ENCODE peak calls at places on chromosome 2, in eight cellular contexts. D is activated CD8-positive, alpha-beta T cell treated with anti-CD3 and anti-CD28 coated beads, Interleukin-2, amount 10 ng/mL, durations not matched to agents 7 days and 5 days; Y is neural crest cell; L is A549; T is fibroblast of lung; B is activated naive CD8-positive, alpha-beta T cell treated with anti-CD3 and anti-CD28 coated beads, Interleukin-2, amount 50 U/mL, for 16 hours; F is iPS-NIHi11; R is fibroblast of mammary gland. E is an unnamed sample.

GRCh38 chr2:208266641-208267335 is 733 bp downstream of the PIKFYVE start:
- DNase-seq in B (no peak), T (peak), D (no peak), F (no peak), Y (no peak), L (no peak), R (peak), E (no peak)

GRCh38 chr2:38409136-38409903 is 32.2 kb upstream of the ATL2 start:
- DNase-seq in R (no peak), D (no peak), F (no peak), T (no peak), Y (no peak), L (no peak), B (no peak), E (no peak)

GRCh38 chr2:10884530-10885478 is 26.9 kb upstream of the KCNF1 start:
- DNase-seq in D (no peak), F (no peak), T (no peak), L (no peak), R (no peak), B (no peak), Y (no peak), E (peak)

GRCh38 chr2:187774551-187775071 is 220.4 kb upstream of the TFPI start:
- DNase-seq in L (no peak), B (no peak), D (no peak), R (peak), F (no peak), T (peak), Y (no peak), E (no peak)

GRCh38 chr2:35846-36245 is 10.5 kb downstream of the FAM110C start:
- DNase-seq in R (no peak), L (no peak), T (no peak), B (no peak), F (no peak), Y (no peak), D (no peak), E (no peak)

GRCh38 chr2:141554810-141555209 is 576.0 kb downstream of the LRP1B start:
- DNase-seq in T (peak), R (peak), B (no peak), L (peak), D (peak), F (peak), Y (peak), E (peak)

GRCh38 chr2:126656311-126657145 is 570 bp downstream of the GYPC start:
- DNase-seq in D (peak), R (peak), B (no peak), L (no peak), T (peak), Y (peak), F (peak), E (no peak)

GRCh38 chr2:189599245-189599644 is 18.7 kb upstream of the SLC40A1 start:
- DNase-seq in F (no peak), Y (no peak), R (no peak), T (peak), L (no peak), B (no peak), D (no peak), E (no peak)

GRCh38 chr2:71600572-71600971 is 147.2 kb downstream of the DYSF start:
- DNase-seq in B (no peak), T (no peak), L (no peak), D (no peak), F (no peak), Y (no peak), R (no peak), E (no peak)

GRCh38 chr2:144520718-144521487 is 984 bp upstream of the ZEB2 start:
- DNase-seq in B (no peak), F (no peak), L (no peak), R (peak), Y (no peak), T (peak), D (no peak), E (no peak)

GRCh38 chr2:47237375-47238357 is 82.6 kb upstream of the STPG4 start:
- DNase-seq in Y (no peak), F (peak), B (no peak), L (no peak), T (peak), D (no peak), R (peak), E (peak)

GRCh38 chr2:13919981-13920382 is 712.5 kb upstream of the LRATD1 start:
- DNase-seq in T (peak), F (no peak), L (no peak), R (peak), Y (no peak), B (no peak), D (no peak), E (no peak)

GRCh38 chr2:44598731-44599529 is 237.2 kb downstream of the CAMKMT start:
- DNase-seq in Y (no peak), T (no peak), R (no peak), F (no peak), L (no peak), D (no peak), B (no peak), E (no peak)

GRCh38 chr2:73939419-73939818 is 12.7 kb downstream of the DGUOK start:
- DNase-seq in D (peak), T (peak), B (no peak), R (peak), L (no peak), Y (no peak), F (peak), E (no peak)

GRCh38 chr2:69755862-69756467 is 14.0 kb downstream of the ANXA4 start:
- DNase-seq in R (peak), B (no peak), T (peak), D (no peak), Y (no peak), L (peak), F (no peak), E (no peak)

GRCh38 chr2:112794131-112794733 is 9.9 kb upstream of the IL1A start:
- DNase-seq in B (no peak), F (no peak), Y (no peak), R (peak), D (peak), L (peak), T (peak), E (no peak)

GRCh38 chr2:100822587-100823248 is 2.8 kb downstream of the NPAS2 start:
- DNase-seq in B (no peak), T (peak), R (peak), L (no peak), D (no peak), F (no peak), Y (no peak), E (no peak)

GRCh38 chr2:222964632-222965031 is 87.4 kb upstream of the KCNE4 start:
- DNase-seq in R (no peak), F (no peak), L (no peak), T (no peak), B (no peak), Y (no peak), D (no peak), E (no peak)

GRCh38 chr2:5985551-5986229 is 293.5 kb downstream of the SOX11 start:
- DNase-seq in T (no peak), B (no peak), R (no peak), Y (no peak), F (no peak), D (no peak), L (no peak), E (no peak)